ENCODE peak calls at places on chromosomes 12 and 14, in four cellular contexts. One of them, this sample, is unnamed.

GRCh38 chr12:110246690-110247339 is 34.2 kb upstream of the ATP2A2 start:
- DNase-seq in stimulated activated CD4-positive, alpha-beta T cell treated with anti-CD3 and anti-CD28 coated beads, Interleukin-12 subunit alpha, Interleukin-12 subunit beta, amount 100 ng/mL, for 24 hours: no peak
- DNase-seq in H1: no peak
- DNase-seq in fibroblast of the conjunctiva: no peak
- DNase-seq in this sample: no peak

GRCh38 chr12:69019910-69020309 is 86.9 kb upstream of the CPM start:
- DNase-seq in stimulated activated CD4-positive, alpha-beta T cell treated with anti-CD3 and anti-CD28 coated beads, Interleukin-12 subunit alpha, Interleukin-12 subunit beta, amount 100 ng/mL, for 24 hours: no peak
- DNase-seq in H1: no peak
- DNase-seq in fibroblast of the conjunctiva: no peak
- DNase-seq in this sample: no peak

GRCh38 chr14:30601579-30601916 is 20.6 kb upstream of the SCFD1 start:
- DNase-seq in H1: no peak
- DNase-seq in fibroblast of the conjunctiva: no peak
- DNase-seq in stimulated activated CD4-positive, alpha-beta T cell treated with anti-CD3 and anti-CD28 coated beads, Interleukin-12 subunit alpha, Interleukin-12 subunit beta, amount 100 ng/mL, for 24 hours: no peak
- DNase-seq in this sample: no peak

GRCh38 chr14:100076133-100076532 is 10.9 kb downstream of the EVL start:
- DNase-seq in stimulated activated CD4-positive, alpha-beta T cell treated with anti-CD3 and anti-CD28 coated beads, Interleukin-12 subunit alpha, Interleukin-12 subunit beta, amount 100 ng/mL, for 24 hours: no peak
- DNase-seq in H1: peak; percentile 17
- DNase-seq in fibroblast of the conjunctiva: no peak
- DNase-seq in this sample: no peak

GRCh38 chr12:132561784-132562156 is 48.6 kb downstream of the LRCOL1 start:
- DNase-seq in stimulated activated CD4-positive, alpha-beta T cell treated with anti-CD3 and anti-CD28 coated beads, Interleukin-12 subunit alpha, Interleukin-12 subunit beta, amount 100 ng/mL, for 24 hours: peak; percentile 33
- DNase-seq in H1: no peak
- DNase-seq in fibroblast of the conjunctiva: no peak
- DNase-seq in this sample: peak; percentile 31

GRCh38 chr12:45192041-45192695 is 23.7 kb upstream of the ANO6 start:
- DNase-seq in stimulated activated CD4-positive, alpha-beta T cell treated with anti-CD3 and anti-CD28 coated beads, Interleukin-12 subunit alpha, Interleukin-12 subunit beta, amount 100 ng/mL, for 24 hours: no peak
- DNase-seq in H1: no peak
- DNase-seq in fibroblast of the conjunctiva: no peak
- DNase-seq in this sample: no peak

GRCh38 chr14:68786491-68787234 is 6.2 kb downstream of the ZFP36L1 start:
- DNase-seq in fibroblast of the conjunctiva: peak; percentile 69
- DNase-seq in H1: no peak
- DNase-seq in stimulated activated CD4-positive, alpha-beta T cell treated with anti-CD3 and anti-CD28 coated beads, Interleukin-12 subunit alpha, Interleukin-12 subunit beta, amount 100 ng/mL, for 24 hours: no peak
- DNase-seq in this sample: no peak

GRCh38 chr12:125245601-125246345 is 180.5 kb downstream of the AACS start:
- DNase-seq in stimulated activated CD4-positive, alpha-beta T cell treated with anti-CD3 and anti-CD28 coated beads, Interleukin-12 subunit alpha, Interleukin-12 subunit beta, amount 100 ng/mL, for 24 hours: no peak
- DNase-seq in H1: no peak
- DNase-seq in fibroblast of the conjunctiva: no peak
- DNase-seq in this sample: no peak

GRCh38 chr12:62834406-62834805 is 100.5 kb downstream of the PPM1H start:
- DNase-seq in stimulated activated CD4-positive, alpha-beta T cell treated with anti-CD3 and anti-CD28 coated beads, Interleukin-12 subunit alpha, Interleukin-12 subunit beta, amount 100 ng/mL, for 24 hours: no peak
- DNase-seq in H1: no peak
- DNase-seq in fibroblast of the conjunctiva: no peak
- DNase-seq in this sample: no peak